ENCODE peak calls at places on chromosomes 3 and 15, in nine cellular contexts. L is NCI-H1092, E is HAP-1, M is EL, S is NCI-H2029 treated with DMSO at 0.1 percent for 48 hours, U is NCI-H69, W is AG08395, H is substantia nigra, Q is ecto neural progenitor cell. J is an unnamed sample.

GRCh38 chr15:79105141-79105540 is 14.6 kb upstream of the RASGRF1 start:
- DNase-seq in L (no peak), E (no peak), M (no peak), S (no peak), U (no peak), W (no peak), H (no peak), Q (peak), J (no peak)

GRCh38 chr15:80660114-80660513 is 35.0 kb upstream of the ABHD17C start:
- DNase-seq in L (peak), E (peak), M (peak), S (no peak), U (peak), W (peak), H (no peak), Q (peak), J (no peak)

GRCh38 chr3:79767953-79768282 is at the start of gene ROBO1:
- DNase-seq in L (no peak), E (peak), M (no peak), S (no peak), U (peak), W (no peak), H (no peak), Q (peak), J (no peak)

GRCh38 chr3:145197051-145197562 is 963.9 kb downstream of the PLOD2 start:
- DNase-seq in L (no peak), E (no peak), M (no peak), S (no peak), U (peak), W (no peak), H (no peak), Q (no peak), J (no peak)

GRCh38 chr3:156718622-156719300 is 44.4 kb downstream of the TIPARP start:
- DNase-seq in L (no peak), E (no peak), M (no peak), S (no peak), U (no peak), W (no peak), H (no peak), Q (no peak), J (no peak)

GRCh38 chr3:98710008-98710672 is 53.0 kb upstream of the ST3GAL6 start:
- DNase-seq in L (no peak), E (no peak), M (no peak), S (no peak), U (no peak), W (no peak), H (no peak), Q (no peak), J (no peak)

GRCh38 chr3:149340310-149340933 is 7.0 kb upstream of the TM4SF18 start:
- DNase-seq in L (peak), E (no peak), M (peak), S (peak), U (peak), W (no peak), H (no peak), Q (no peak), J (no peak)

GRCh38 chr15:26974120-26974780 is 3.3 kb downstream of the GABRG3 start:
- DNase-seq in L (peak), E (peak), M (no peak), S (peak), U (peak), W (peak), H (no peak), Q (no peak), J (peak)

J was measured in kidney epithelial cell.